ENCODE peak calls at places on chromosomes 1 and 21, in five cellular contexts. One of them, this sample, is unnamed.

GRCh38 chr1:227225715-227226346 is 92.5 kb downstream of the CDC42BPA start:
- DNase-seq in neural crest cell: no peak
- DNase-seq in HL-60: no peak
- DNase-seq in sigmoid colon: no peak
- DNase-seq in colonic mucosa: no peak
- DNase-seq in this sample: no peak

GRCh38 chr1:241412646-241413045 is 55.6 kb upstream of the RGS7 start:
- DNase-seq in colonic mucosa: no peak
- DNase-seq in HL-60: no peak
- DNase-seq in neural crest cell: no peak
- DNase-seq in sigmoid colon: no peak
- DNase-seq in this sample: no peak

GRCh38 chr21:22223385-22223784 is 1225.2 kb downstream of the NCAM2 start:
- DNase-seq in HL-60: no peak
- DNase-seq in colonic mucosa: no peak
- DNase-seq in neural crest cell: no peak
- DNase-seq in sigmoid colon: no peak
- DNase-seq in this sample: no peak

GRCh38 chr1:117339866-117340357 is 27.3 kb upstream of the MAN1A2 start:
- DNase-seq in sigmoid colon: no peak
- DNase-seq in neural crest cell: no peak
- DNase-seq in colonic mucosa: peak; percentile 57
- DNase-seq in HL-60: peak; percentile 57
- DNase-seq in this sample: no peak

GRCh38 chr21:38468989-38469388 is 29.3 kb downstream of the ERG start:
- DNase-seq in colonic mucosa: no peak
- DNase-seq in HL-60: no peak
- DNase-seq in sigmoid colon: no peak
- DNase-seq in neural crest cell: no peak
- DNase-seq in this sample: no peak

GRCh38 chr1:102790997-102791396 is 317.3 kb downstream of the COL11A1 start:
- DNase-seq in sigmoid colon: no peak
- DNase-seq in HL-60: no peak
- DNase-seq in colonic mucosa: no peak
- DNase-seq in neural crest cell: no peak
- DNase-seq in this sample: no peak

GRCh38 chr21:33878824-33879223 is 36.8 kb downstream of the ATP5PO start:
- DNase-seq in neural crest cell: no peak
- DNase-seq in HL-60: no peak
- DNase-seq in colonic mucosa: no peak
- DNase-seq in sigmoid colon: peak; percentile 50
- DNase-seq in this sample: no peak

GRCh38 chr1:176450526-176450925 is 12.4 kb upstream of the PAPPA2 start:
- DNase-seq in neural crest cell: no peak
- DNase-seq in HL-60: no peak
- DNase-seq in sigmoid colon: no peak
- DNase-seq in colonic mucosa: no peak
- DNase-seq in this sample: no peak

GRCh38 chr1:69167876-69168275 is 399.8 kb upstream of the LRRC7 start:
- DNase-seq in neural crest cell: no peak
- DNase-seq in HL-60: no peak
- DNase-seq in colonic mucosa: no peak
- DNase-seq in sigmoid colon: no peak
- DNase-seq in this sample: no peak

GRCh38 chr1:47209725-47210330 is 20.0 kb upstream of the PDZK1IP1 start:
- DNase-seq in colonic mucosa: no peak
- DNase-seq in neural crest cell: no peak
- DNase-seq in sigmoid colon: peak; percentile 18
- DNase-seq in HL-60: no peak
- DNase-seq in this sample: no peak

GRCh38 chr1:202621446-202621845 is 88.8 kb downstream of the SYT2 start:
- DNase-seq in HL-60: no peak
- DNase-seq in colonic mucosa: no peak
- DNase-seq in sigmoid colon: no peak
- DNase-seq in neural crest cell: no peak
- DNase-seq in this sample: no peak

GRCh38 chr1:112674986-112675727 is 698 bp downstream of the MOV10 start:
- DNase-seq in neural crest cell: peak; percentile 62
- DNase-seq in HL-60: no peak
- DNase-seq in sigmoid colon: peak; percentile 80
- DNase-seq in colonic mucosa: peak; percentile 47
- DNase-seq in this sample: peak; percentile 60
- TF ChIP-seq CTCF in neural crest cell: peak; percentile 28
- TF ChIP-seq CTCF in HL-60: no peak
- TF ChIP-seq CTCF in sigmoid colon: no peak
- TF ChIP-seq CTCF in colonic mucosa: no peak
- TF ChIP-seq CTCF in this sample: no peak

GRCh38 chr1:101238681-101239094 is 1.9 kb downstream of the S1PR1 start:
- DNase-seq in neural crest cell: peak; percentile 91
- DNase-seq in sigmoid colon: peak; percentile 87
- DNase-seq in colonic mucosa: peak; percentile 84
- DNase-seq in HL-60: no peak
- DNase-seq in this sample: peak; percentile 87

GRCh38 chr1:101235696-101236545 is 898 bp upstream of the S1PR1 start:
- DNase-seq in HL-60: no peak
- DNase-seq in neural crest cell: peak; percentile 31
- DNase-seq in colonic mucosa: peak; percentile 24
- DNase-seq in sigmoid colon: peak; percentile 72
- DNase-seq in this sample: peak; percentile 40

GRCh38 chr1:101236546-101237228 is at the start of gene S1PR1:
- DNase-seq in sigmoid colon: peak; percentile 81
- DNase-seq in HL-60: no peak
- DNase-seq in colonic mucosa: peak; percentile 40
- DNase-seq in neural crest cell: peak; percentile 69
- DNase-seq in this sample: peak; percentile 63

GRCh38 chr1:101238041-101238515 is 1.3 kb downstream of the S1PR1 start:
- DNase-seq in HL-60: no peak
- DNase-seq in sigmoid colon: no peak
- DNase-seq in colonic mucosa: no peak
- DNase-seq in neural crest cell: no peak
- DNase-seq in this sample: no peak

DNA sequence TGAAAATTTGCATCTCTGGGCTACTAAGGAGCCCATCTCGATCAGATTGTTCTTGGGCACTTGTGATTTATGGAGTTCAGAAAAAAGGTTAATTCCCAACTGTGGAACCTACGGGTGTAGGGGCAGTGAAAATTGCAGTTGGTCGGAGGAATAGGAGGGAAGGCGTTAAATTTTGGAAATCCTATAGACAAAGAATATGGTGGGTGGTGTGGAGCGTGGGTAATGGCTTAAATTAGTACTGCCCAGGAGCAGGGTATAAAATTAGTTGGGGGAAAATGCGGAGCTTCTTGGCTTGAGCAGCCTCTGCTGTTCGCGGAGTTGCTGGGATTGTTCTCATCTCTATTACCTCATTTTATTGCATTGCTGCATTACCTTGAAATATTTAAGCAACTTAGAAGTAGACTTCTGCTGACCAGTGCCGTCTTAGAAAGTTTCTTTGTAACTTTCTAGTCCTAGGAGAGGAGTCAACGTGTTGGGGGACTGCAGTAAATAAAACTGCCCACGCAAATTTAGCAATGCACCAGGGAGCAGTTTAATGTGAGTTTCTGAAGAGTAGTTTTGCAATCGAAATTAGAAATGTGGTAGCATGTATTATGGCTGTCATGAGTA is 514 bp downstream of the S1PR1 start:
- DNase-seq in HL-60: no peak
- DNase-seq in sigmoid colon: no peak
- DNase-seq in neural crest cell: no peak
- DNase-seq in colonic mucosa: no peak
- DNase-seq in this sample: no peak
- TF ChIP-seq CTCF in HL-60: no peak
- TF ChIP-seq CTCF in sigmoid colon: no peak
- TF ChIP-seq CTCF in neural crest cell: no peak
- TF ChIP-seq CTCF in colonic mucosa: no peak
- TF ChIP-seq CTCF in this sample: no peak

DNA sequence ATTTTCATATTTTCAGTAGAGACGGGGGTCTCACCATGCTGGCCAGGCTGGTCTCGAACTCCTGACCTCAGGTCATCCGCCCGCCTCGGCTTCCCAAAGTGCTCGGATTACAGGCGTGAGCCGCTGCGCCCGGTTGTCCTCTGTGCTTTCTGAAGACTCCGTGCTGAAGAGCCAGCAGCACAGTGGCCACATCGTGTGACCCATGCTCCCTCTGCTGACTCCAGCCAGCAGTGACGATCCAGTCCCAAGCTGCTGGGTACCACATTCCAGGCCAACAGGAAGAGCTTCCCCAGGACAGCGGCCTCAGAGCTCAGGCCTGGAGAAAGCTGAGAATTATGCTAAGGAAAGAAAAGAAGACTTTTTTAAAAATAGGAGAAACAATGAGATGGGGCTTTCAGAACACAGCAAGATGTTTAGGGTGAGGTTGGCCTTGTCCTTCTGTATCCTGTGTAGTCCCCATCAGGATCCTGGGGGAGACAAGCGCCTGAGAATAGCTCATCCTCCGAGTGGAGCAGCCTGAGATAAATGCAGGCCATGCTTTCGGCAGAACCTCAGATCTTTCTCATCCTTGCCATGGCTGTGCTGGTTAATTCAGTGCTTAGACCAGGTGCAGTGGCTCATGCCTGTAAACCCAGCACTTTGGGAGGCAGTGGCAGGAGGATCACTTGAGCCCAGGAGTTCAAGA is 207.1 kb downstream of the SLC35F3 start:
- DNase-seq in neural crest cell: peak; percentile 31
- DNase-seq in sigmoid colon: no peak
- DNase-seq in HL-60: no peak
- DNase-seq in colonic mucosa: no peak
- DNase-seq in this sample: peak; percentile 72
- TF ChIP-seq CTCF in neural crest cell: peak; percentile 54
- TF ChIP-seq CTCF in sigmoid colon: no peak
- TF ChIP-seq CTCF in HL-60: no peak
- TF ChIP-seq CTCF in colonic mucosa: no peak
- TF ChIP-seq CTCF in this sample: no peak

GRCh38 chr1:43969746-43970466 is at the start of gene DPH2:
- DNase-seq in sigmoid colon: peak; percentile 99
- DNase-seq in HL-60: peak; percentile 95
- DNase-seq in neural crest cell: peak; percentile 88
- DNase-seq in colonic mucosa: peak; percentile 97
- DNase-seq in this sample: peak; percentile 97
- TF ChIP-seq CTCF in sigmoid colon: no peak
- TF ChIP-seq CTCF in HL-60: no peak
- TF ChIP-seq CTCF in neural crest cell: no peak
- TF ChIP-seq CTCF in colonic mucosa: no peak
- TF ChIP-seq CTCF in this sample: peak; percentile 58

GRCh38 chr1:2443285-2444137 is 31.1 kb upstream of the PEX10 start:
- DNase-seq in colonic mucosa: no peak
- DNase-seq in neural crest cell: peak; percentile 41
- DNase-seq in HL-60: no peak
- DNase-seq in sigmoid colon: no peak
- DNase-seq in this sample: peak; percentile 77
- TF ChIP-seq CTCF in colonic mucosa: no peak
- TF ChIP-seq CTCF in neural crest cell: peak; percentile 43
- TF ChIP-seq CTCF in HL-60: no peak
- TF ChIP-seq CTCF in sigmoid colon: no peak
- TF ChIP-seq CTCF in this sample: no peak